ENCODE peak calls at places on chromosomes 4 and X, in four cellular contexts. H is CD4-positive, CD25-positive, alpha-beta regulatory T cell; Q is lung; D is left ventricle myocardium inferior. J is an unnamed sample.

GRCh38 chrX:53266914-53267313 is 14.5 kb downstream of the IQSEC2 start:
- DNase-seq in H (no peak), Q (no peak), D (no peak), J (no peak)

GRCh38 chr4:95547708-95548471 is 883 bp downstream of the UNC5C start:
- DNase-seq in H (no peak), Q (no peak), D (peak; percentile 25), J (no peak)

GRCh38 chr4:147440442-147440841 is 40.5 kb upstream of the EDNRA start:
- DNase-seq in H (no peak), Q (no peak), D (no peak), J (no peak)

GRCh38 chr4:140884431-140885058 is 128.4 kb upstream of the TBC1D9 start:
- DNase-seq in H (peak; percentile 52), Q (peak; percentile 44), D (no peak), J (no peak)

GRCh38 chr4:95402299-95402698 is 146.5 kb downstream of the UNC5C start:
- DNase-seq in H (no peak), Q (no peak), D (no peak), J (no peak)

GRCh38 chrX:135384161-135384836 is 37.4 kb upstream of the SMIM10L2A start:
- DNase-seq in H (peak; percentile 85), Q (no peak), D (no peak), J (peak; percentile 58)

GRCh38 chr4:182194115-182194834 is 48.9 kb upstream of the TENM3 start:
- DNase-seq in H (no peak), Q (no peak), D (no peak), J (no peak)

GRCh38 chr4:22667332-22667731 is 25.4 kb upstream of the GBA3 start:
- DNase-seq in H (no peak), Q (no peak), D (no peak), J (no peak)

GRCh38 chr4:78552398-78553396 is 1.1 kb downstream of the ANXA3 start:
- DNase-seq in H (no peak), Q (peak; percentile 39), D (no peak), J (no peak)

GRCh38 chr4:123922847-123923246 is 526.3 kb downstream of the SPRY1 start:
- DNase-seq in H (no peak), Q (no peak), D (no peak), J (no peak)

DNA sequence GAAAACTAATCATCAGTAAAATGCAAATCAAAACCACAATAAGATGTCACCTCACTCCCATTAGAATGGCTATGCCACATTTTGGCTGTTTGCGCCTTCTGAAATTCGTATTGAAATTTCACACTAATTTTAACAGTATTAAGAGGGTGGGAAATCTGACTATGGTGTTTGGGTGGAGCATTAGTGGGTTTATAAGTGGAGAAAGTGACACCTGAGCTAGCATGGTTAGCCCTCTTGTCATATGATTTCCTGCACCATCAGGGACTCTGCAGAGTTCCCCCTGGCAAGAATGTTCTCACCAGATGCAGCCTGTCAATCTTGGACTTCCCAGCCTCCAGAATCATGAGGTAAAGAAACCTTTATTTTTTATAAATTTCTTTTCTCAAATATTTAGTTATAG is 31.6 kb upstream of the BRWD3 start:
- DNase-seq in H (no peak), Q (no peak), D (no peak), J (no peak)
- H3K4me3 ChIP-seq in H (no peak overlapping the region), Q (no peak overlapping the region), D (no peak overlapping the region), J (no peak overlapping the region)

DNA sequence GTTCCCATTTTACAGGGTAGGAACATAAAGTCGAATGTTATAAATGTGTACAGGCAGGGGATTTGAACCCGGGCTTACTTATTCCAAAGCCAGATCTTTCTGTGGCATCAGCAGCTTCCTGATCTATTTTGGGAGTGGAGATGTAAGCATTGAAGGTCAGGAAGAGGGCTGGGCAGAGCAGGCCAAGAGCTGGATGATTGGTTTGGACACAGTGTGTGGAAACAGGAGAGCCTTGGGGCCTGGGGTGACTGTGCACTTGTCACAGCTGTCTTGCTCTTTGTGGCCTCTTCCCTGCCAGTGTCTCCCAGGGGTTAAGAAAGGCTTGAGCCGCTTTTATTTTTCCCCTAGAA is 127.9 kb upstream of the ENPP6 start:
- DNase-seq in H (no peak), Q (no peak), D (peak; percentile 58), J (no peak)
- H3K4me1 ChIP-seq in H (peaks cover 10% of the 10 kb centered on the region), Q (peaks cover 16% of the 10 kb centered on the region), D (peaks cover 69% of the 10 kb centered on the region), J (no peaks in the 10 kb centered on the region)

DNA sequence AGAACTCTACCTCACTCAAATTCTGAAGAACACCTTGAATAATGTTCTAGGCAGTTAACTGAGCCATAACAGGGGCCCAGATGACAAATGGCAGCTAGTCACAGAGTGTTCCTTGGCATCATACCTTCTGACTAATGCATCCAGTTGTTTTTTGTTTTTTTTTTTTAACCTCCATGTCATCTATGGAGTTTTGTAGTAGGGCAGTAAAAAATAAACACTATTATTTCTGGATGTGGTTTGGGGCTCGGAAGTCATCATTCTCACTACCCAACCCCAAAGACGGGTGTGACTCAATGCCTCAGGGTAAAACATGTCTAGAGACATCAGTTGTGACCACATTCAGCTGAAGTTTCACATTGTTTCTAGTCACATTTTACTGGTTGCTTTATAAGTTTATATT is 31.2 kb upstream of the MCF2 start:
- DNase-seq in H (peak; percentile 48), Q (no peak), D (no peak), J (no peak)
- H3K27ac ChIP-seq in H (no peak overlapping the region), Q (no peak overlapping the region), D (no peak overlapping the region), J (no peak overlapping the region)

GRCh38 chr4:102817613-102818268 is 9.6 kb downstream of the UBE2D3 start:
- DNase-seq in H (no peak), Q (no peak), D (no peak), J (no peak)

GRCh38 chr4:102819588-102820365 is 7.6 kb downstream of the UBE2D3 start:
- DNase-seq in H (peak; percentile 68), Q (no peak), D (no peak), J (peak; percentile 65)

GRCh38 chr4:102817021-102817605 is 10.2 kb downstream of the UBE2D3 start:
- DNase-seq in H (no peak), Q (no peak), D (no peak), J (no peak)

DNA sequence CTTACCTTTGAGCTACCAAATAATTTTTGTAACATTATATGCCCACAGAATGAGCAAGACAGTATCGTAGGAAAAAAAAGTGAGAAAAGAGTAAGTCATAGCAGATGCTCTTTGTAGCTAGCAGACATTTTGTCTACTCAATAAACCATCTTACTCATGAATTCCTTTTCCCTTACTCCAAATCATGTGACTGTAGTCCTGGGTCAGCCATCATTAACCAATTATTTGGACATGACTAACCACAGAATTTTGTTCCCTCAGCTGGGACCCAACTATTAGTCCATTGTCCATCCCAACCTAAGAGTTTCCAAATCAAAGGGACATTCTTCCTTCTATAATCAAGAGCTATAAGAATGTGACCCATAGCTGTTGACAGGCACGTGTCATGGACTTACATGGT is 11.4 kb downstream of the UBE2D3 start:
- DNase-seq in H (no peak), Q (no peak), D (no peak), J (no peak)
- H3K4me3 ChIP-seq in H (peak overlapping the region; percentile 58), Q (no peak overlapping the region), D (no peak overlapping the region), J (no peak overlapping the region)

GRCh38 chr4:48162162-48162561 is 28.1 kb upstream of the TXK start:
- DNase-seq in H (no peak), Q (no peak), D (no peak), J (no peak)
- H3K4me1 ChIP-seq in H (no peaks in the 10 kb centered on the region), Q (no peaks in the 10 kb centered on the region), D (no peaks in the 10 kb centered on the region), J (no peaks in the 10 kb centered on the region)

GRCh38 chr4:151418856-151419255 is 9.9 kb downstream of the FHIP1A start:
- DNase-seq in H (no peak), Q (no peak), D (no peak), J (no peak)
- H3K27ac ChIP-seq in H (no peak overlapping the region), Q (no peak overlapping the region), D (no peak overlapping the region), J (no peak overlapping the region)

GRCh38 chr4:236028-236427 is 69.2 kb downstream of the ZNF732 start:
- DNase-seq in H (no peak), Q (no peak), D (no peak), J (no peak)
- H3K4me3 ChIP-seq in H (no peak overlapping the region), Q (no peak overlapping the region), D (no peak overlapping the region), J (no peak overlapping the region)

GRCh38 chrX:40104649-40105015 is 6.9 kb upstream of the BCOR start:
- DNase-seq in H (peak; percentile 31), Q (no peak), D (peak; percentile 30), J (no peak)
- H3K4me1 ChIP-seq in H (peaks cover 33% of the 10 kb centered on the region), Q (no peaks in the 10 kb centered on the region), D (peaks cover 34% of the 10 kb centered on the region), J (peaks cover 2% of the 10 kb centered on the region)

GRCh38 chrX:47650164-47651042 is at the start of gene ELK1:
- DNase-seq in H (peak; percentile 96), Q (peak; percentile 93), D (peak; percentile 94), J (peak; percentile 91)
- H3K27ac ChIP-seq in H (peak within 1 kb of the TSS; percentile 78), Q (peak within 1 kb of the TSS; percentile 90), D (peak within 1 kb of the TSS; percentile 86), J (peak within 1 kb of the TSS; percentile 85)

GRCh38 chr4:6469898-6470501 is 2.4 kb downstream of the PPP2R2C start:
- DNase-seq in H (no peak), Q (no peak), D (no peak), J (no peak)

GRCh38 chr4:6472387-6473263 is at the start of gene PPP2R2C:
- DNase-seq in H (no peak), Q (no peak), D (no peak), J (no peak)

GRCh38 chr4:6470502-6471302 is 1.7 kb downstream of the PPP2R2C start:
- DNase-seq in H (no peak), Q (no peak), D (peak; percentile 70), J (no peak)

GRCh38 chr4:6472008-6472386 is 417 bp downstream of the PPP2R2C start:
- DNase-seq in H (no peak), Q (no peak), D (no peak), J (no peak)

GRCh38 chr4:6471303-6472007 is 959 bp downstream of the PPP2R2C start:
- DNase-seq in H (no peak), Q (no peak), D (no peak), J (no peak)
- H3K4me3 ChIP-seq in H (no peak overlapping the region), Q (no peak overlapping the region), D (peak overlapping the region; percentile 69), J (no peak overlapping the region)